ENCODE peak calls at places on chromosomes 3 and 15, in five cellular contexts. V is ELR; M is CD4-positive, alpha-beta T cell; N is T-helper 1 cell; T is AG04450. W is an unnamed sample.

GRCh38 chr15:66803182-66803729 is 101.2 kb downstream of the SMAD6 start:
- DNase-seq in T (peak), N (no peak), V (peak), M (no peak), W (peak)

GRCh38 chr3:98886525-98886924 is 15.0 kb downstream of the DCBLD2 start:
- DNase-seq in N (no peak), V (peak), M (no peak), T (no peak), W (no peak)

GRCh38 chr15:95770191-95770590 is 560.3 kb upstream of the NR2F2 start:
- DNase-seq in N (no peak), T (no peak), V (peak), M (no peak), W (no peak)

GRCh38 chr15:41581110-41581509 is 22.1 kb downstream of the TYRO3 start:
- DNase-seq in T (no peak), M (no peak), V (peak), N (no peak), W (no peak)

GRCh38 chr3:177770821-177771220 is 573.5 kb upstream of the TBL1XR1 start:
- DNase-seq in N (no peak), M (no peak), V (peak), T (no peak), W (no peak)

GRCh38 chr3:79824166-79824565 is 56.4 kb upstream of the ROBO1 start:
- DNase-seq in T (no peak), N (no peak), V (no peak), M (no peak), W (no peak)

GRCh38 chr15:36880226-36880912 is 220.0 kb downstream of the MEIS2 start:
- DNase-seq in V (no peak), M (no peak), T (no peak), N (no peak), W (no peak)

GRCh38 chr3:196868297-196868661 is 559 bp downstream of the SENP5 start:
- DNase-seq in N (peak), M (no peak), T (no peak), V (peak), W (peak)

GRCh38 chr3:2375371-2375770 is 276.7 kb downstream of the CNTN4 start:
- DNase-seq in M (no peak), V (no peak), T (no peak), N (no peak), W (no peak)

GRCh38 chr3:51669241-51670052 is 1.6 kb upstream of the TEX264 start:
- DNase-seq in N (peak), T (peak), V (peak), M (peak), W (peak)

GRCh38 chr3:148023994-148024393 is 614.8 kb downstream of the ZIC1 start:
- DNase-seq in M (no peak), V (peak), N (no peak), T (peak), W (no peak)

GRCh38 chr3:37862712-37863551 is 1.3 kb downstream of the CTDSPL start:
- DNase-seq in N (no peak), T (no peak), M (no peak), V (peak), W (no peak)

GRCh38 chr3:64687781-64688515 is at the start of gene ADAMTS9:
- DNase-seq in N (no peak), T (no peak), V (peak), M (no peak), W (peak)

GRCh38 chr3:54358969-54359648 is 236.8 kb downstream of the CACNA2D3 start:
- DNase-seq in V (no peak), M (no peak), N (no peak), T (no peak), W (no peak)

GRCh38 chr3:138114431-138114918 is 933 bp downstream of the DZIP1L start:
- DNase-seq in N (no peak), M (no peak), T (no peak), V (peak), W (no peak)

GRCh38 chr15:73305331-73306211 is 63.2 kb downstream of the HCN4 start:
- DNase-seq in M (no peak), T (peak), V (peak), N (no peak), W (peak)

W was measured in prostate gland.